ENCODE peak calls at places on chromosome 14, in five cellular contexts. J is left ventricle myocardium inferior, F is psoas muscle, D is adrenal gland, K is dorsolateral prefrontal cortex. Z is an unnamed sample.

GRCh38 chr14:104863923-104864266 is 1.2 kb upstream of the CEP170B start:
- DNase-seq in J (no peak), F (no peak), D (peak), K (no peak), Z (peak)

GRCh38 chr14:105526781-105527380 is 498 bp downstream of the TMEM121 start:
- DNase-seq in J (no peak), F (no peak), D (no peak), K (no peak), Z (no peak)

GRCh38 chr14:72638021-72638420 is 255.9 kb downstream of the DPF3 start:
- DNase-seq in J (no peak), F (peak), D (peak), K (no peak), Z (no peak)

GRCh38 chr14:69816216-69816615 is 19.2 kb upstream of the SLC10A1 start:
- DNase-seq in J (no peak), F (no peak), D (no peak), K (no peak), Z (no peak)

GRCh38 chr14:88518592-88519512 is 36.0 kb downstream of the PTPN21 start:
- DNase-seq in J (no peak), F (no peak), D (peak), K (no peak), Z (no peak)

GRCh38 chr14:93092606-93093556 is 22.8 kb downstream of the ITPK1 start:
- DNase-seq in J (no peak), F (no peak), D (no peak), K (no peak), Z (peak)

GRCh38 chr14:92794547-92794941 is 439 bp downstream of the GOLGA5 start:
- DNase-seq in J (peak), F (no peak), D (no peak), K (no peak), Z (peak)

GRCh38 chr14:27739657-27740156 is 1026.9 kb upstream of the FOXG1 start:
- DNase-seq in J (no peak), F (no peak), D (no peak), K (no peak), Z (no peak)

GRCh38 chr14:48665077-48665784 is 920.9 kb downstream of the RPS29 start:
- DNase-seq in J (no peak), F (no peak), D (no peak), K (no peak), Z (no peak)

GRCh38 chr14:105099778-105100177 is 34.5 kb upstream of the GPR132 start:
- DNase-seq in J (no peak), F (no peak), D (no peak), K (no peak), Z (no peak)

GRCh38 chr14:66359500-66359899 is 126.7 kb upstream of the CCDC196 start:
- DNase-seq in J (no peak), F (no peak), D (peak), K (no peak), Z (no peak)

GRCh38 chr14:98953544-98954346 is 318.3 kb downstream of the BCL11B start:
- DNase-seq in J (no peak), F (peak), D (peak), K (no peak), Z (peak)

GRCh38 chr14:49586673-49587460 is 687 bp upstream of the RPS29 start:
- DNase-seq in J (no peak), F (peak), D (no peak), K (no peak), Z (no peak)

GRCh38 chr14:70779667-70780066 is 29.6 kb downstream of the MAP3K9 start:
- DNase-seq in J (peak), F (peak), D (no peak), K (no peak), Z (peak)

GRCh38 chr14:81837304-81837703 is 303.7 kb upstream of the SEL1L start:
- DNase-seq in J (no peak), F (no peak), D (no peak), K (no peak), Z (no peak)

GRCh38 chr14:104450811-104451401 is 128.7 kb upstream of the C14orf180 start:
- DNase-seq in J (no peak), F (no peak), D (no peak), K (peak), Z (no peak)

GRCh38 chr14:82537831-82538230 is 1004.2 kb upstream of the SEL1L start:
- DNase-seq in J (no peak), F (no peak), D (no peak), K (no peak), Z (no peak)

GRCh38 chr14:93343266-93343665 is 3.7 kb upstream of the COX8C start:
- DNase-seq in J (no peak), F (no peak), D (no peak), K (no peak), Z (no peak)

GRCh38 chr14:55589171-55589570 is 9.2 kb downstream of the KTN1 start:
- DNase-seq in J (no peak), F (no peak), D (peak), K (no peak), Z (no peak)

GRCh38 chr14:39474416-39474911 is 42.2 kb upstream of the FBXO33 start:
- DNase-seq in J (no peak), F (no peak), D (no peak), K (no peak), Z (no peak)

GRCh38 chr14:81400852-81401251 is 728 bp upstream of the STON2 start:
- DNase-seq in J (no peak), F (peak), D (peak), K (no peak), Z (peak)

GRCh38 chr14:89849931-89850330 is 104.6 kb downstream of the EFCAB11 start:
- DNase-seq in J (no peak), F (no peak), D (no peak), K (no peak), Z (no peak)

GRCh38 chr14:54524410-54524809 is 14.7 kb downstream of the CGRRF1 start:
- DNase-seq in J (no peak), F (no peak), D (no peak), K (no peak), Z (no peak)

GRCh38 chr14:105332352-105332874 is 17.9 kb downstream of the PACS2 start:
- DNase-seq in J (no peak), F (no peak), D (no peak), K (no peak), Z (peak)

GRCh38 chr14:75059642-75060041 is 4.2 kb downstream of the ACYP1 start:
- DNase-seq in J (no peak), F (no peak), D (no peak), K (no peak), Z (no peak)

GRCh38 chr14:25765909-25766308 is 716.0 kb upstream of the STXBP6 start:
- DNase-seq in J (no peak), F (no peak), D (no peak), K (no peak), Z (no peak)

GRCh38 chr14:75254381-75254821 is 24.2 kb upstream of the FOS start:
- DNase-seq in J (no peak), F (peak), D (no peak), K (no peak), Z (no peak)

GRCh38 chr14:24238123-24238522 is 4.3 kb downstream of the TINF2 start:
- DNase-seq in J (no peak), F (no peak), D (peak), K (no peak), Z (no peak)

GRCh38 chr14:87113286-87113685 is 879.7 kb downstream of the GALC start:
- DNase-seq in J (no peak), F (no peak), D (no peak), K (no peak), Z (no peak)

GRCh38 chr14:92143962-92144361 is 22.2 kb downstream of the CPSF2 start:
- DNase-seq in J (no peak), F (no peak), D (no peak), K (no peak), Z (no peak)

GRCh38 chr14:21023817-21024667 is 819 bp downstream of the NDRG2 start:
- DNase-seq in J (no peak), F (peak), D (peak), K (no peak), Z (peak)

GRCh38 chr14:21020977-21021545 is 3.8 kb downstream of the NDRG2 start:
- DNase-seq in J (no peak), F (no peak), D (no peak), K (no peak), Z (no peak)

GRCh38 chr14:21024668-21025373 is at the start of gene NDRG2:
- DNase-seq in J (peak), F (peak), D (peak), K (peak), Z (peak)

GRCh38 chr14:21022686-21023085 is 2.2 kb downstream of the NDRG2 start:
- DNase-seq in J (no peak), F (no peak), D (no peak), K (no peak), Z (no peak)

GRCh38 chr14:21023174-21023573 is 1.7 kb downstream of the NDRG2 start:
- DNase-seq in J (peak), F (no peak), D (peak), K (no peak), Z (peak)
- H3K4me3 ChIP-seq in J (peak), F (peak), D (no peak), K (peak), Z (peak)

GRCh38 chr14:22845821-22846625 is 9.6 kb downstream of the MMP14 start:
- DNase-seq in J (no peak), F (no peak), D (no peak), K (no peak), Z (no peak)
- H3K27ac ChIP-seq in J (peak), F (no peak), D (peak), K (peak), Z (no peak)

GRCh38 chr14:100826371-100827139 is 637 bp downstream of the MEG3 start:
- DNase-seq in J (no peak), F (no peak), D (no peak), K (no peak), Z (no peak)

GRCh38 chr14:100828448-100828834 is 2.5 kb downstream of the MEG3 start:
- DNase-seq in J (no peak), F (no peak), D (peak), K (no peak), Z (no peak)

GRCh38 chr14:100825691-100826331 is at the start of gene MEG3:
- DNase-seq in J (peak), F (peak), D (peak), K (peak), Z (peak)

GRCh38 chr14:100827140-100827517 is 1.2 kb downstream of the MEG3 start:
- DNase-seq in J (no peak), F (no peak), D (peak), K (no peak), Z (peak)

DNA sequence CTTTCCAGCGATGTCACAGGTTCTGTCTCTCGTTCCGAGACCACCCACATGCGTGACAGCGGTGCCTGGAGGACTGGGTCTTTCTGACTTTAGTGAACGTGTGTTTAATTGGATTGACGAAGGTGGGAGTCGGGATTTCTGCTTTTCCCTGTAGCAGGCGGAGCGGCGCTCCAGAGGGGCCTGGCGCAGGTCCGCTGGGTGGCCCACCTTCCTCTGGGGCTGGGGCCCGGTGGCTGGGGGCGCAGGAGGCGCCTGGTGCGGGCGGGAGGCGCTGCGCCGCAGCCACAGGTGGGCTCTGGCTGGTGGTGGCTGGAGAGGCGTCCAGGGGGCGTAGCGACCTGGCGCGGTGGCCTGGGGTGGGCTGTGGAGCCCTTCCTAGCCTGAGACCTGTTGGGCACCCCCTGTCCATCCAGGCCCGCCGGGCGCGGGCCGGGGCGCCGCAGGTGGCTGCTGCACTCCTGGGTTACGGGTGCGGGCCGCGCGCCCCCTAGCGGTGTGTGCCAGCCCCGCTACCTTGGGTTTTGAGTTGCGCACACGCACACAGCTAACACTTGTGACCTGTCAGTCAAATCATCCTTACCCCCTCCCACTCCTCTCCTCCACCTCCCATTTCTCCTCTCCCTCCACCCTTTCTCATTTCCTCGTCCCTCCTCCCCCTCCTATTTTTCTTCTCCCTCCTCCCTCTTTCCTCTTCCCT is 2.0 kb downstream of the MEG3 start:
- DNase-seq in J (no peak), F (no peak), D (peak), K (peak), Z (no peak)
- H3K4me3 ChIP-seq in J (peak), F (peak), D (peak), K (peak), Z (peak)

DNA sequence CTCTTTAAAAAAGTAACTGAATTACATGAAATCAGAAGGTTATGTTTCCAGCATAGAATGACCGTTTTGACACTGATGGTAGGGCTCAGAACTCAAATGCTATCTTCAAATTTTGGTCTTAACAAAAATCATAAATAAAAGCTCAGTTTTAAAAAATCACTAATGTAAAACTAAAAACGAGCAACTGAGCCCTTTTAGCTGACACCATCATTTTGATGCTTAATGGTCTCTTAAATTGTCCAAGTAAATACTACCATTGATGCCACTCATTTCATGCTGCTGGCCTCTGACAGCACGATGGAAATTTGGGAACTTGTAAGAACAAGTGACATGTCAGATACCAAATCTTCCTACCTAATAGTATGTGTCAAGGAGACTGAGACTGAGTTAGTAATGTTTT is 205.0 kb downstream of the AKAP6 start:
- DNase-seq in J (no peak), F (no peak), D (no peak), K (no peak), Z (no peak)
- H3K27ac ChIP-seq in J (peak), F (no peak), D (no peak), K (no peak), Z (no peak)

GRCh38 chr14:50676814-50677516 is 8.9 kb upstream of the SAV1 start:
- DNase-seq in J (no peak), F (no peak), D (no peak), K (no peak), Z (no peak)
- H3K4me3 ChIP-seq in J (peak), F (no peak), D (no peak), K (no peak), Z (no peak)

DNA sequence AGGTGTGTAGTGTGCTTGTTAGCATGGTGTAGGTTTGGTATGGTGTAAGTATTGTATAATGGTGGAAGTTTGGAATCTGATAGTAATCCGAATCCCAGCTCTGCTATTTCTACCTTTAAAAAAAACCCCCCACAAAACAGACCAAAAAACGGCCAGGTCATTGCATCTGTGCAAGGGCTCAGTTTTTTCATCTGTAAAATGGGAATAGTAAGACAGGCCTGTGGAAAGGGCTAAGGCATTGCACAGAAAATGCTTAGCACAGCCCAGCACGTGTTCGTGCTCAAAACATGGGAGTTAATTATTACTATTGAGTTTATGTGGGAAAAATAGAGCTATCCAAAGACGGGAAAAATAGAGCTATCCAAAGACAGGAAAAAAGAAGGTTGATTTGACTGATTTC is 126.6 kb upstream of the MAX start:
- DNase-seq in J (no peak), F (no peak), D (no peak), K (no peak), Z (no peak)
- H3K27ac ChIP-seq in J (peak), F (no peak), D (no peak), K (peak), Z (no peak)

DNA sequence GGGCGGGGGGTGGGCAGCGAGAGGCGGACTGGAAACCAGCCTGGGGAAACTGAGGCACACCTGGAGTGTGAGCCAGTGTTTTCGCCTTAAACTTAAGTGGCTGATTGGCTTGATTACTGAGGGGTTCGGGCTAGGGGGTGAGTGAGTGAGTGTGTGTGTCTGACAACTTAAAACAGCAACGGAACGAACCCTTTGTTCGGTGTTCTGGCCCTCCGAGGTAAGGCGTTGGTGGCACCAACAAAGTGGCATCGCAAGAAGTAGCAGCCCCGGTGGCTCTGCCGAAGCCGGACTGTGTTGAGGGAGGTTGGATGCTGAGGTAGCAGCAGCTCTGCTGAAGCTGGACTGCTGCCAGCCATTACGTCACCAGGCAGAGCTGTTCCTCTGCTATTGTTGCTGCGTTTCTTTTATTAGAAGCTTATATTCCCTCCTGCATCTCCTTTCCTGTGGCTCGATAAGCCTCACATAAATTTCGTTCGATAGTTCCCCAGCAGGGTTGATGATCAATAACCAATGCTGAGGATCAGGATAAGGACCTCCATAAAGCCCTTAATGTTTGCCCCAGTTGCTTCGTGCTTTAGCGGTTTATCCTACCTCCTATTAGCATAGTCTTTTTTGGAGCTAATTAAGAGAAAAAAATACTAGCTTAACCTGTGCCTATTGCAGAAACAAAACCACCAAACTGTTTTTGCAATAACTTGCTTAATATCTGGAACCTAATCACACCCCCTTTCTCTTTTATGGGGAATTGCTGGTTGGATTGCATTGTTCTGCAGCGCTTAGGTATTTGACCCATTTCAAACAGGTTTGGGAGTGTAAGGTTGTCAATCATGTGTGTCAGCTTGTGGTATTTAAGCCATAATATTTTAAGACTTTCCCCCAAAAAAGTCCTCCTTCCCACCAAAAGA is 1.3 kb downstream of the GPR137C start:
- DNase-seq in J (peak), F (peak), D (peak), K (peak), Z (peak)
- H3K4me3 ChIP-seq in J (peak), F (peak), D (peak), K (peak), Z (peak)

DNA sequence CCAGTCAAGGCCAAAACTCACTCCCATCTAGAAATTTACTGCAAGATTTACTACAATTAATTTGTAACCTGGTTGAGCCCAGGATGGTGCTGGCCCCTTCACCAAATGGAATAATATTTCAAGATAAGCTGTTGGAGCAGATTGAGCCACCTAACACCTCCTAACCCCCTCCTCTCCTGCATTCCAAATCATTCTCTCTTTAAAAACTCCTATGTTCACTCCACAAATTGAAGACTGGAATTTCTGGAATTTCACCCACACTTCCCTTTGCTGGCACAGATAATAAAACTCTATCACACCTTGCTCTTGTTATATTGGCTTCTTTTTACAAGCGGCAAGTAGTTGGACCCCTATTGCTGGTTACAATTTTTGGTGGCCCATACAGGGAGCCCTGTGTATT is 41.7 kb downstream of the MIS18BP1 start:
- DNase-seq in J (no peak), F (no peak), D (no peak), K (no peak), Z (no peak)
- H3K27ac ChIP-seq in J (no peak), F (no peak), D (no peak), K (no peak), Z (no peak)

GRCh38 chr14:102925646-102926045 is 3.2 kb downstream of the AMN start:
- DNase-seq in J (no peak), F (no peak), D (no peak), K (no peak), Z (peak)

GRCh38 chr14:102927878-102928411 is 5.5 kb downstream of the AMN start:
- DNase-seq in J (no peak), F (no peak), D (no peak), K (no peak), Z (no peak)

GRCh38 chr14:102926104-102926503 is 3.6 kb downstream of the AMN start:
- DNase-seq in J (no peak), F (no peak), D (no peak), K (no peak), Z (peak)

GRCh38 chr14:102928412-102929348 is 6.2 kb downstream of the AMN start:
- DNase-seq in J (peak), F (peak), D (peak), K (no peak), Z (peak)

GRCh38 chr14:102927346-102927877 is 4.9 kb downstream of the AMN start:
- DNase-seq in J (no peak), F (no peak), D (no peak), K (no peak), Z (no peak)
- H3K4me3 ChIP-seq in J (peak), F (no peak), D (no peak), K (no peak), Z (no peak)

Z was measured in right cardiac atrium.